ENCODE peak calls at places on chromosomes 11 and 22, in six cellular contexts. P, C, J, T, W and K are unnamed samples.

GRCh38 chr11:94997437-94997836 is 23.9 kb downstream of the KDM4D start:
- DNase-seq in P (no peak), C (no peak), J (no peak), T (no peak), W (no peak), K (no peak)

GRCh38 chr11:92707665-92708064 is 261.8 kb upstream of the MTNR1B start:
- DNase-seq in P (no peak), C (no peak), J (no peak), T (no peak), W (peak; percentile 11), K (no peak)

GRCh38 chr11:63993983-63994382 is 7.7 kb downstream of the OTUB1 start:
- DNase-seq in P (no peak), C (no peak), J (no peak), T (no peak), W (no peak), K (peak; percentile 62)

GRCh38 chr11:95688501-95689222 is 100.9 kb downstream of the FAM76B start:
- DNase-seq in P (no peak), C (no peak), J (no peak), T (no peak), W (no peak), K (no peak)

GRCh38 chr22:38732251-38732815 is 23.5 kb downstream of the SUN2 start:
- DNase-seq in P (peak; percentile 59), C (no peak), J (no peak), T (peak; percentile 76), W (no peak), K (no peak)

GRCh38 chr22:20258584-20259335 is 9.4 kb downstream of the RTN4R start:
- DNase-seq in P (no peak), C (no peak), J (no peak), T (no peak), W (no peak), K (no peak)

GRCh38 chr11:68651985-68652682 is 32.2 kb upstream of the GAL start:
- DNase-seq in P (no peak), C (no peak), J (no peak), T (no peak), W (no peak), K (no peak)

GRCh38 chr11:67118059-67118766 is 850 bp upstream of the KDM2A start:
- DNase-seq in P (peak; percentile 83), C (peak; percentile 58), J (peak; percentile 48), T (peak; percentile 92), W (no peak), K (peak; percentile 69)

GRCh38 chr11:61891331-61892084 is at the start of gene FADS3:
- DNase-seq in P (peak; percentile 94), C (peak; percentile 84), J (peak; percentile 87), T (peak; percentile 94), W (no peak), K (peak; percentile 90)

GRCh38 chr11:7657306-7658025 is 15.8 kb downstream of the CYB5R2 start:
- DNase-seq in P (no peak), C (peak; percentile 61), J (peak; percentile 92), T (no peak), W (peak; percentile 61), K (peak; percentile 66)

GRCh38 chr11:106306942-106307341 is 229.5 kb downstream of the AASDHPPT start:
- DNase-seq in P (no peak), C (no peak), J (peak; percentile 19), T (no peak), W (no peak), K (no peak)

GRCh38 chr11:12066799-12067508 is 43.4 kb upstream of the MICAL2 start:
- DNase-seq in P (peak; percentile 79), C (no peak), J (peak; percentile 75), T (no peak), W (no peak), K (peak; percentile 76)

GRCh38 chr11:12914401-12914912 is 94.7 kb upstream of the RASSF10 start:
- DNase-seq in P (peak; percentile 67), C (no peak), J (peak; percentile 86), T (no peak), W (no peak), K (peak; percentile 51)

GRCh38 chr11:23542171-23542570 is 681.9 kb upstream of the CCDC179 start:
- DNase-seq in P (no peak), C (no peak), J (no peak), T (no peak), W (no peak), K (no peak)

GRCh38 chr11:91794146-91794545 is 430.5 kb upstream of the FAT3 start:
- DNase-seq in P (no peak), C (no peak), J (no peak), T (no peak), W (no peak), K (no peak)

GRCh38 chr11:116171271-116172140 is 601.3 kb downstream of the BUD13 start:
- DNase-seq in P (no peak), C (no peak), J (no peak), T (no peak), W (no peak), K (no peak)

GRCh38 chr11:10866893-10867331 is 9.1 kb upstream of the ZBED5 start:
- DNase-seq in P (no peak), C (no peak), J (peak; percentile 88), T (no peak), W (peak; percentile 76), K (no peak)

GRCh38 chr22:41501209-41501608 is 32.3 kb downstream of the ACO2 start:
- DNase-seq in P (no peak), C (no peak), J (peak; percentile 30), T (no peak), W (no peak), K (no peak)

GRCh38 chr22:47398491-47398890 is 636.0 kb downstream of the TBC1D22A start:
- DNase-seq in P (no peak), C (no peak), J (no peak), T (peak; percentile 46), W (no peak), K (no peak)

GRCh38 chr11:30775123-30775522 is 189.0 kb upstream of the MPPED2 start:
- DNase-seq in P (no peak), C (no peak), J (no peak), T (no peak), W (no peak), K (no peak)

GRCh38 chr22:48906177-48906835 is 921.4 kb downstream of the BRD1 start:
- DNase-seq in P (peak; percentile 42), C (no peak), J (no peak), T (no peak), W (no peak), K (no peak)

GRCh38 chr11:124197999-124198398 is 14.9 kb downstream of the OR10D3 start:
- DNase-seq in P (no peak), C (no peak), J (no peak), T (no peak), W (no peak), K (no peak)

GRCh38 chr11:130775306-130776043 is 140.8 kb downstream of the SNX19 start:
- DNase-seq in P (no peak), C (no peak), J (peak; percentile 85), T (no peak), W (peak; percentile 58), K (no peak)

GRCh38 chr11:17930544-17931144 is 82.2 kb downstream of the SERGEF start:
- DNase-seq in P (no peak), C (no peak), J (no peak), T (no peak), W (no peak), K (no peak)

GRCh38 chr11:59680287-59681154 is 11.7 kb upstream of the PATL1 start:
- DNase-seq in P (peak; percentile 78), C (peak; percentile 47), J (peak; percentile 85), T (peak; percentile 79), W (peak; percentile 78), K (peak; percentile 63)

GRCh38 chr22:36546932-36547331 is 18.0 kb upstream of the EIF3D start:
- DNase-seq in P (no peak), C (no peak), J (peak; percentile 96), T (no peak), W (peak; percentile 76), K (no peak)

GRCh38 chr11:128552783-128553661 is 34.3 kb downstream of the ETS1 start:
- DNase-seq in P (no peak), C (no peak), J (peak; percentile 85), T (peak; percentile 85), W (no peak), K (no peak)

GRCh38 chr11:60852060-60852638 is 3.6 kb downstream of the PTGDR2 start:
- DNase-seq in P (no peak), C (no peak), J (no peak), T (no peak), W (no peak), K (peak; percentile 40)

GRCh38 chr11:63882555-63883242 is 34.3 kb downstream of the RCOR2 start:
- DNase-seq in P (no peak), C (no peak), J (no peak), T (peak; percentile 81), W (no peak), K (peak; percentile 76)

GRCh38 chr11:134030853-134031252 is 38.0 kb upstream of the JAM3 start:
- DNase-seq in P (no peak), C (no peak), J (no peak), T (no peak), W (no peak), K (no peak)

GRCh38 chr11:75330279-75330678 is 21.2 kb downstream of the ARRB1 start:
- DNase-seq in P (no peak), C (no peak), J (no peak), T (no peak), W (no peak), K (no peak)

GRCh38 chr11:132520199-132520598 is 1012.1 kb downstream of the OPCML start:
- DNase-seq in P (no peak), C (no peak), J (peak; percentile 53), T (no peak), W (no peak), K (no peak)

GRCh38 chr11:133987221-133987620 is 30.5 kb upstream of the IGSF9B start:
- DNase-seq in P (no peak), C (no peak), J (no peak), T (no peak), W (no peak), K (no peak)

GRCh38 chr11:112967082-112967481 is 5.9 kb downstream of the NCAM1 start:
- DNase-seq in P (no peak), C (no peak), J (no peak), T (no peak), W (no peak), K (no peak)

GRCh38 chr22:37972527-37972926 is 11.8 kb downstream of the SOX10 start:
- DNase-seq in P (no peak), C (no peak), J (no peak), T (no peak), W (no peak), K (no peak)

GRCh38 chr11:15585587-15586331 is 471.0 kb downstream of the INSC start:
- DNase-seq in P (no peak), C (no peak), J (no peak), T (no peak), W (no peak), K (no peak)
- H3K27ac ChIP-seq in P (no peak overlapping the region), C (no peak overlapping the region), J (no peak overlapping the region), T (no peak overlapping the region), W (no peak overlapping the region), K (no peak overlapping the region)

GRCh38 chr11:352456-353180 is 16.7 kb upstream of the B4GALNT4 start:
- DNase-seq in P (no peak), C (no peak), J (no peak), T (peak; percentile 54), W (no peak), K (no peak)
- H3K27ac ChIP-seq in P (peak overlapping the region; percentile 94), C (peak overlapping the region; percentile 95), J (peak overlapping the region; percentile 99), T (peak overlapping the region; percentile 60), W (no peak overlapping the region), K (peak overlapping the region; percentile 96)

GRCh38 chr11:76636826-76637460 is 33.6 kb downstream of the LRRC32 start:
- DNase-seq in P (no peak), C (peak; percentile 4), J (no peak), T (no peak), W (no peak), K (no peak)
- H3K27ac ChIP-seq in P (peak overlapping the region; percentile 45), C (no peak overlapping the region), J (no peak overlapping the region), T (no peak overlapping the region), W (no peak overlapping the region), K (peak overlapping the region; percentile 58)

GRCh38 chr11:19551454-19551853 is 161.2 kb upstream of the NAV2 start:
- DNase-seq in P (no peak), C (no peak), J (no peak), T (no peak), W (no peak), K (no peak)
- H3K27ac ChIP-seq in P (no peak overlapping the region), C (no peak overlapping the region), J (no peak overlapping the region), T (no peak overlapping the region), W (no peak overlapping the region), K (no peak overlapping the region)